ENCODE peak calls at places on chromosomes 7 and 10, in four cellular contexts. One of them, this sample, is unnamed.

GRCh38 chr7:108057951-108058391 is 55.0 kb upstream of the LAMB1 start:
- DNase-seq in GM10248: no peak
- DNase-seq in MCF 10A: no peak
- DNase-seq in upper lobe of right lung: no peak
- DNase-seq in this sample: no peak

GRCh38 chr7:24052572-24053223 is 231.3 kb upstream of the NPY start:
- DNase-seq in GM10248: no peak
- DNase-seq in MCF 10A: peak
- DNase-seq in upper lobe of right lung: no peak
- DNase-seq in this sample: no peak

GRCh38 chr7:18698258-18698734 is 202.7 kb downstream of the HDAC9 start:
- DNase-seq in GM10248: no peak
- DNase-seq in MCF 10A: no peak
- DNase-seq in upper lobe of right lung: no peak
- DNase-seq in this sample: no peak

GRCh38 chr10:56522166-56522565 is 161.1 kb upstream of the ZWINT start:
- DNase-seq in GM10248: no peak
- DNase-seq in MCF 10A: no peak
- DNase-seq in upper lobe of right lung: no peak
- DNase-seq in this sample: no peak

GRCh38 chr7:80637911-80638765 is at the start of gene CD36:
- DNase-seq in GM10248: no peak
- DNase-seq in MCF 10A: no peak
- DNase-seq in upper lobe of right lung: no peak
- DNase-seq in this sample: no peak

GRCh38 chr10:115580239-115580638 is 487.1 kb downstream of the ATRNL1 start:
- DNase-seq in GM10248: no peak
- DNase-seq in MCF 10A: no peak
- DNase-seq in upper lobe of right lung: no peak
- DNase-seq in this sample: no peak

GRCh38 chr10:4431114-4431862 is 394.7 kb upstream of the AKR1E2 start:
- DNase-seq in GM10248: no peak
- DNase-seq in MCF 10A: peak
- DNase-seq in upper lobe of right lung: no peak
- DNase-seq in this sample: no peak

GRCh38 chr10:521844-522243 is 167.6 kb downstream of the DIP2C start:
- DNase-seq in GM10248: no peak
- DNase-seq in MCF 10A: no peak
- DNase-seq in upper lobe of right lung: peak
- DNase-seq in this sample: peak

GRCh38 chr7:158403013-158403821 is 184.4 kb downstream of the PTPRN2 start:
- DNase-seq in GM10248: no peak
- DNase-seq in MCF 10A: peak
- DNase-seq in upper lobe of right lung: no peak
- DNase-seq in this sample: no peak

GRCh38 chr7:44720301-44720700 is 28.3 kb upstream of the ZMIZ2 start:
- DNase-seq in GM10248: no peak
- DNase-seq in MCF 10A: no peak
- DNase-seq in upper lobe of right lung: no peak
- DNase-seq in this sample: no peak

GRCh38 chr10:103853428-103854264 is 1.7 kb downstream of the SH3PXD2A start:
- DNase-seq in GM10248: no peak
- DNase-seq in MCF 10A: no peak
- DNase-seq in upper lobe of right lung: no peak
- DNase-seq in this sample: no peak

GRCh38 chr7:111729483-111729882 is 167.2 kb upstream of the IMMP2L start:
- DNase-seq in GM10248: no peak
- DNase-seq in MCF 10A: no peak
- DNase-seq in upper lobe of right lung: no peak
- DNase-seq in this sample: no peak

GRCh38 chr10:77636967-77637473 is 588 bp downstream of the KCNMA1 start:
- DNase-seq in GM10248: no peak
- DNase-seq in MCF 10A: no peak
- DNase-seq in upper lobe of right lung: no peak
- DNase-seq in this sample: no peak

GRCh38 chr7:23654508-23654907 is 25.5 kb upstream of the FAM221A start:
- DNase-seq in GM10248: no peak
- DNase-seq in MCF 10A: peak
- DNase-seq in upper lobe of right lung: no peak
- DNase-seq in this sample: no peak

GRCh38 chr10:3811331-3811870 is 26.4 kb upstream of the KLF6 start:
- DNase-seq in GM10248: peak
- DNase-seq in MCF 10A: peak
- DNase-seq in upper lobe of right lung: no peak
- DNase-seq in this sample: no peak

GRCh38 chr10:71476249-71477011 is 79.7 kb downstream of the CDH23 start:
- DNase-seq in GM10248: no peak
- DNase-seq in MCF 10A: no peak
- DNase-seq in upper lobe of right lung: no peak
- DNase-seq in this sample: no peak

GRCh38 chr10:15053061-15053460 is 9.3 kb downstream of the OLAH start:
- DNase-seq in GM10248: no peak
- DNase-seq in MCF 10A: no peak
- DNase-seq in upper lobe of right lung: no peak
- DNase-seq in this sample: no peak

GRCh38 chr10:69224862-69225657 is 4.9 kb downstream of the HKDC1 start:
- DNase-seq in GM10248: no peak
- DNase-seq in MCF 10A: peak
- DNase-seq in upper lobe of right lung: peak
- DNase-seq in this sample: no peak

GRCh38 chr10:20760450-20760849 is 136.7 kb downstream of the NEBL start:
- DNase-seq in GM10248: no peak
- DNase-seq in MCF 10A: no peak
- DNase-seq in upper lobe of right lung: no peak
- DNase-seq in this sample: no peak

GRCh38 chr10:69801434-69802315 is at the start of gene COL13A1:
- DNase-seq in GM10248: no peak
- DNase-seq in MCF 10A: peak
- DNase-seq in upper lobe of right lung: peak
- DNase-seq in this sample: no peak

GRCh38 chr7:22885824-22886255 is 63.2 kb upstream of the TOMM7 start:
- DNase-seq in GM10248: peak
- DNase-seq in MCF 10A: no peak
- DNase-seq in upper lobe of right lung: no peak
- DNase-seq in this sample: no peak

GRCh38 chr7:75889826-75890225 is 11.0 kb downstream of the RHBDD2 start:
- DNase-seq in GM10248: no peak
- DNase-seq in MCF 10A: no peak
- DNase-seq in upper lobe of right lung: no peak
- DNase-seq in this sample: no peak

GRCh38 chr7:71752171-71752935 is 620.4 kb downstream of the GALNT17 start:
- DNase-seq in GM10248: peak
- DNase-seq in MCF 10A: no peak
- DNase-seq in upper lobe of right lung: peak
- DNase-seq in this sample: no peak

GRCh38 chr10:86345296-86346168 is 21.1 kb downstream of the GRID1 start:
- DNase-seq in GM10248: no peak
- DNase-seq in MCF 10A: peak
- DNase-seq in upper lobe of right lung: peak
- DNase-seq in this sample: no peak

GRCh38 chr10:99123851-99124250 is 111.8 kb downstream of the HPSE2 start:
- DNase-seq in GM10248: no peak
- DNase-seq in MCF 10A: no peak
- DNase-seq in upper lobe of right lung: no peak
- DNase-seq in this sample: peak

DNA sequence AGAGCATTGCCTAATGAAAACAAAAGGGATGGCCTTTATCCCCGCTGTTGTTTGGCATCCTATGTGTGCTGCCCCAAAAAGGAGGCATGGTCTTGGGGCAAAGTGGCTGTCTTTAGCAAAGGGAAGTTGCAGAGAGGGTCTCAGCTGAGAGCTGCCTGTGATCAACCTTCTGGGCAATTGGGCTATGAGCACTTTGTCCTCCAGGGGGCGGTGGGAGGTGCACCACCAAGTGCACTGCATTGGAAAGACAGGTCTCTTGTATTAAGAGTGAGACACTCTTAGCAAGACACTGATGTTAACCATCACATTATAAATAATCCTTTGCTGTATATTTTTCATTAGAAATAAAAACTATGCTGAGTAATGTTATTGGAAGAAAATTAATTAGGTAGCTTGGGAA is 314.8 kb downstream of the POM121L12 start:
- DNase-seq in GM10248: no peak
- DNase-seq in MCF 10A: peak
- DNase-seq in upper lobe of right lung: no peak
- DNase-seq in this sample: no peak
- TF ChIP-seq CTCF in GM10248: peak
- TF ChIP-seq CTCF in MCF 10A: peak
- TF ChIP-seq CTCF in upper lobe of right lung: peak
- TF ChIP-seq CTCF in this sample: no peak

GRCh38 chr7:151308791-151309190 is 32.8 kb upstream of the NUB1 start:
- DNase-seq in GM10248: peak
- DNase-seq in MCF 10A: no peak
- DNase-seq in upper lobe of right lung: no peak
- DNase-seq in this sample: peak

GRCh38 chr7:151309306-151309705 is 32.3 kb upstream of the NUB1 start:
- DNase-seq in GM10248: no peak
- DNase-seq in MCF 10A: no peak
- DNase-seq in upper lobe of right lung: no peak
- DNase-seq in this sample: peak

GRCh38 chr7:151311294-151311864 is 30.2 kb upstream of the NUB1 start:
- DNase-seq in GM10248: no peak
- DNase-seq in MCF 10A: peak
- DNase-seq in upper lobe of right lung: no peak
- DNase-seq in this sample: no peak

GRCh38 chr7:151312356-151312755 is 29.3 kb upstream of the NUB1 start:
- DNase-seq in GM10248: peak
- DNase-seq in MCF 10A: no peak
- DNase-seq in upper lobe of right lung: no peak
- DNase-seq in this sample: no peak

GRCh38 chr7:151310578-151310977 is 31.0 kb upstream of the NUB1 start:
- DNase-seq in GM10248: peak
- DNase-seq in MCF 10A: peak
- DNase-seq in upper lobe of right lung: no peak
- DNase-seq in this sample: peak
- TF ChIP-seq CTCF in GM10248: peak
- TF ChIP-seq CTCF in MCF 10A: peak
- TF ChIP-seq CTCF in upper lobe of right lung: peak
- TF ChIP-seq CTCF in this sample: no peak

GRCh38 chr7:137626469-137627067 is 220.2 kb downstream of the DGKI start:
- DNase-seq in GM10248: peak
- DNase-seq in MCF 10A: peak
- DNase-seq in upper lobe of right lung: no peak
- DNase-seq in this sample: no peak

GRCh38 chr7:137628211-137628610 is 218.6 kb downstream of the DGKI start:
- DNase-seq in GM10248: no peak
- DNase-seq in MCF 10A: no peak
- DNase-seq in upper lobe of right lung: no peak
- DNase-seq in this sample: no peak

DNA sequence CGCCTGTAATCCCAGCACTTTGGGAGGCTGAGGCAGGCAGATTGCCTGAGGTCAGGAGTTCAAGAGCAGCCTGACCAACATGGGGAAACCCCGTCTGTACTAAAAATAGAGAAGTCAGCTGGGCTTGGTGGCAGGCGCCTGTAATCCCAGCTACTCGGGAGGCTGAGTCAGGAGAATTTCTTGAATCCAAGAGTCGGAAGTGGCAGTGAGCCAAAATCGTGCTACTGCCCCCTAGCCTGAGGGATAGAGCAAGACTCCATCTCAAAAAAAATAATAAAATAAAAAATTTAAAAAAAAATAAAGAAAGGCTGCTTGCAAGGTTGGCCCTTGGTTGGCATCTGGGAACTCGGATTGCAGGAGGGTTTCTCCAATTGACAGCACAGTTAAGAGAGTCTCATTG is 221.6 kb downstream of the DGKI start:
- DNase-seq in GM10248: no peak
- DNase-seq in MCF 10A: peak
- DNase-seq in upper lobe of right lung: no peak
- DNase-seq in this sample: no peak
- TF ChIP-seq CTCF in GM10248: no peak
- TF ChIP-seq CTCF in MCF 10A: no peak
- TF ChIP-seq CTCF in upper lobe of right lung: no peak
- TF ChIP-seq CTCF in this sample: no peak

GRCh38 chr7:156236936-156237599 is 403.5 kb upstream of the RNF32 start:
- DNase-seq in GM10248: no peak
- DNase-seq in MCF 10A: no peak
- DNase-seq in upper lobe of right lung: no peak
- DNase-seq in this sample: no peak
- TF ChIP-seq CTCF in GM10248: no peak
- TF ChIP-seq CTCF in MCF 10A: no peak
- TF ChIP-seq CTCF in upper lobe of right lung: no peak
- TF ChIP-seq CTCF in this sample: no peak

DNA sequence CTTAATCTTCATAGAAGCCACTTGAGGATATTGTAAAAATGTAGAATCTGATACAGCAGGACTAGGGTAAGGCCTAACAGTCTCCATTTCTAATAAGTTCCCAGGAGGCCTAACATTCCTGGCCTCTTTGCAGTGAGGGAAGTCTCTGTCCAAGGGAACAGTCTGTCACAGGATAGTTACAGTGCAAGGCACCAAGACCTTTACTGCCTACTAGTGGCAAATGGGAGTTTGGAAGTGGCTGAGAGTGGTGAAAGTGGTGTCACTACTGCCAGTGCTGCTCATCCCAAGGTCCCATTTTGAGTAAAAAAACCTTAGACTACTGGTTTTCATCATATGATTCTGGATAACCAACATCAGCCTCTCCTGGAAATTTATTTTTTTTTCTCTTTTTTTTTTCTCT is 619.5 kb upstream of the SEMA3D start:
- DNase-seq in GM10248: no peak
- DNase-seq in MCF 10A: no peak
- DNase-seq in upper lobe of right lung: no peak
- DNase-seq in this sample: no peak
- TF ChIP-seq CTCF in GM10248: no peak
- TF ChIP-seq CTCF in MCF 10A: no peak
- TF ChIP-seq CTCF in upper lobe of right lung: no peak
- TF ChIP-seq CTCF in this sample: no peak

DNA sequence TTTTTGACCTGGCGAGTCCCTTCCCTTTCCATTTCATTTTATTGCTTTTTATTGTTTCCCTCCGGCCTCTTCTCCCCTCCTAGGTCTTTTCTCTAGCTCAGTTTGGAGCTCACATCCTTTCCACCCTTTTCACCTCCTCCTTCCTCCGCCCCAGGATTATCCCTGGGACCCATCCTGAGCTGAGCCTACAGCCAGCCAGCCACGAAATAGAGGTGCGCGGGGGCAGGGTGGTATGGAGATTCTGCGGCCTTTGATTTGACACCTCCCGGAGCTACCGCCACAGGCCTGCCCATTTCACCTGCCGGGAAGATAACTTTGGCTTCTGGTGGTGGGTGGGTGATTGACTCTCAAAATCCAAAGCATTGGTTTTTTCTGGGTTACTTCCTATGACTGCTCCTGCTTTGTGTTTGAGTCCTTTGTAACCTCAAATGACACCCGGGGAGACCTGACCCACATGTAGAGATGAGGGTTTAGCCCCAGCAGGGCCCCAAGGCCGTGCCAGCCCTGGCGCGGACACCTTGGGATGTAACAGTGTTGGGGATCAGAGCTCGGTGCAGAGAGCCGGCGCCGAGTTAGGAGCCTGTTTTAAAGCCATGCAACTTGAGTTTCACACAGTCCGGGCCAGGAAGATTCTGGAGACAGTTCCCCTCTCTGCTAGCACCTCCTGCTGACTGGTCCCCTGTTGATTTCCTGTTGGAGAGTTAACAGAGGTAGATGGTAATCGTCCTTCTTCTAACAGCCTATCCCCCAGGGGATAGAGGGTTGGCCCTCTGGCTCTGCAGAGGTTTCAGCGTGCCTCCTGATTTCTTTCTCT is 1.5 kb downstream of the DUSP5 start:
- DNase-seq in GM10248: peak
- DNase-seq in MCF 10A: peak
- DNase-seq in upper lobe of right lung: no peak
- DNase-seq in this sample: no peak
- TF ChIP-seq CTCF in GM10248: peak
- TF ChIP-seq CTCF in MCF 10A: peak
- TF ChIP-seq CTCF in upper lobe of right lung: no peak
- TF ChIP-seq CTCF in this sample: no peak

GRCh38 chr7:32150589-32150988 is 80.4 kb upstream of the PDE1C start:
- DNase-seq in GM10248: no peak
- DNase-seq in MCF 10A: no peak
- DNase-seq in upper lobe of right lung: no peak
- DNase-seq in this sample: no peak
- TF ChIP-seq CTCF in GM10248: no peak
- TF ChIP-seq CTCF in MCF 10A: no peak
- TF ChIP-seq CTCF in upper lobe of right lung: no peak
- TF ChIP-seq CTCF in this sample: no peak

This sample was measured in coronary artery.